ENCODE peak calls at places on chromosomes 5 and 9, in seven cellular contexts. V, H, K, Q, Y, A and R are unnamed samples.

GRCh38 chr9:115285806-115286205 is 167.8 kb upstream of the TNC start:
- DNase-seq in V (no peak), H (no peak), K (no peak), Q (no peak), Y (no peak), A (no peak), R (no peak)

GRCh38 chr9:84187090-84187489 is 153.5 kb downstream of the SLC28A3 start:
- DNase-seq in V (no peak), H (no peak), K (no peak), Q (no peak), Y (no peak), A (no peak), R (no peak)

GRCh38 chr5:154178661-154179060 is 11.9 kb upstream of the GALNT10 start:
- DNase-seq in V (no peak), H (no peak), K (no peak), Q (no peak), Y (no peak), A (no peak), R (no peak)

GRCh38 chr5:169911448-169912212 is 68.7 kb downstream of the INSYN2B start:
- DNase-seq in V (no peak), H (no peak), K (no peak), Q (no peak), Y (no peak), A (no peak), R (no peak)

GRCh38 chr5:136811551-136811950 is 446.2 kb upstream of the TRPC7 start:
- DNase-seq in V (peak), H (no peak), K (no peak), Q (peak), Y (no peak), A (no peak), R (peak)

GRCh38 chr5:2849429-2849828 is 98.0 kb upstream of the IRX2 start:
- DNase-seq in V (no peak), H (no peak), K (no peak), Q (no peak), Y (no peak), A (no peak), R (no peak)

GRCh38 chr5:9523090-9523813 is 22.6 kb downstream of the SEMA5A start:
- DNase-seq in V (peak), H (no peak), K (no peak), Q (peak), Y (no peak), A (no peak), R (no peak)

GRCh38 chr5:16992006-16992405 is 55.9 kb upstream of the MYO10 start:
- DNase-seq in V (peak), H (no peak), K (no peak), Q (peak), Y (no peak), A (no peak), R (no peak)

GRCh38 chr5:147482426-147483196 is 27.3 kb downstream of the DPYSL3 start:
- DNase-seq in V (no peak), H (no peak), K (no peak), Q (peak), Y (peak), A (no peak), R (peak)

GRCh38 chr5:31059889-31060288 is 133.6 kb upstream of the CDH6 start:
- DNase-seq in V (no peak), H (no peak), K (no peak), Q (peak), Y (no peak), A (no peak), R (no peak)

GRCh38 chr5:164296603-164297080 is 791.2 kb downstream of the MAT2B start:
- DNase-seq in V (no peak), H (no peak), K (no peak), Q (peak), Y (no peak), A (no peak), R (peak)